ENCODE peak calls at places on chromosome 18, in five cellular contexts. One of them, this sample, is unnamed.

GRCh38 chr18:74283646-74284045 is 8.1 kb downstream of the CYB5A start:
- DNase-seq in fibroblast of lung: no peak
- DNase-seq in mucosa of descending colon: no peak
- DNase-seq in astrocyte of the spinal cord: no peak
- DNase-seq in pancreas: no peak
- DNase-seq in this sample: no peak

GRCh38 chr18:58128286-58129018 is 84.4 kb downstream of the NEDD4L start:
- DNase-seq in fibroblast of lung: no peak
- DNase-seq in mucosa of descending colon: no peak
- DNase-seq in astrocyte of the spinal cord: peak
- DNase-seq in pancreas: no peak
- DNase-seq in this sample: no peak

GRCh38 chr18:8130089-8130488 is 479.1 kb upstream of the RAB12 start:
- DNase-seq in fibroblast of lung: no peak
- DNase-seq in mucosa of descending colon: no peak
- DNase-seq in astrocyte of the spinal cord: no peak
- DNase-seq in pancreas: no peak
- DNase-seq in this sample: no peak

GRCh38 chr18:62784966-62785413 is 69.6 kb downstream of the PHLPP1 start:
- DNase-seq in fibroblast of lung: peak
- DNase-seq in mucosa of descending colon: no peak
- DNase-seq in astrocyte of the spinal cord: peak
- DNase-seq in pancreas: no peak
- DNase-seq in this sample: no peak

GRCh38 chr18:65343571-65343970 is 407.2 kb upstream of the CDH7 start:
- DNase-seq in fibroblast of lung: no peak
- DNase-seq in mucosa of descending colon: no peak
- DNase-seq in astrocyte of the spinal cord: no peak
- DNase-seq in pancreas: no peak
- DNase-seq in this sample: no peak

GRCh38 chr18:51668101-51668500 is 470.6 kb upstream of the MEX3C start:
- DNase-seq in fibroblast of lung: peak
- DNase-seq in mucosa of descending colon: peak
- DNase-seq in astrocyte of the spinal cord: peak
- DNase-seq in pancreas: peak
- DNase-seq in this sample: no peak

GRCh38 chr18:6414723-6415362 is at the start of gene L3MBTL4:
- DNase-seq in fibroblast of lung: no peak
- DNase-seq in mucosa of descending colon: peak
- DNase-seq in astrocyte of the spinal cord: peak
- DNase-seq in pancreas: peak
- DNase-seq in this sample: no peak

GRCh38 chr18:56709463-56709862 is 58.3 kb downstream of the WDR7 start:
- DNase-seq in fibroblast of lung: peak
- DNase-seq in mucosa of descending colon: no peak
- DNase-seq in astrocyte of the spinal cord: peak
- DNase-seq in pancreas: no peak
- DNase-seq in this sample: no peak

GRCh38 chr18:57073516-57074187 is 73.2 kb upstream of the BOD1L2 start:
- DNase-seq in fibroblast of lung: no peak
- DNase-seq in mucosa of descending colon: no peak
- DNase-seq in astrocyte of the spinal cord: no peak
- DNase-seq in pancreas: no peak
- DNase-seq in this sample: no peak

GRCh38 chr18:63178526-63178880 is 141.1 kb downstream of the BCL2 start:
- DNase-seq in fibroblast of lung: no peak
- DNase-seq in mucosa of descending colon: no peak
- DNase-seq in astrocyte of the spinal cord: no peak
- DNase-seq in pancreas: no peak
- DNase-seq in this sample: no peak

GRCh38 chr18:30385684-30386083 is 656.9 kb downstream of the DSC3 start:
- DNase-seq in fibroblast of lung: no peak
- DNase-seq in mucosa of descending colon: no peak
- DNase-seq in astrocyte of the spinal cord: no peak
- DNase-seq in pancreas: no peak
- DNase-seq in this sample: no peak

GRCh38 chr18:59448546-59448945 is 89.5 kb upstream of the LMAN1 start:
- DNase-seq in fibroblast of lung: no peak
- DNase-seq in mucosa of descending colon: no peak
- DNase-seq in astrocyte of the spinal cord: no peak
- DNase-seq in pancreas: no peak
- DNase-seq in this sample: no peak

GRCh38 chr18:46253498-46253897 is 149.3 kb downstream of the HAUS1 start:
- DNase-seq in fibroblast of lung: peak
- DNase-seq in mucosa of descending colon: no peak
- DNase-seq in astrocyte of the spinal cord: peak
- DNase-seq in pancreas: no peak
- DNase-seq in this sample: no peak

GRCh38 chr18:32920796-32921787 is 148.3 kb upstream of the KLHL14 start:
- DNase-seq in fibroblast of lung: peak
- DNase-seq in mucosa of descending colon: no peak
- DNase-seq in astrocyte of the spinal cord: peak
- DNase-seq in pancreas: no peak
- DNase-seq in this sample: no peak

GRCh38 chr18:50401888-50402287 is 27.0 kb downstream of the SKA1 start:
- DNase-seq in fibroblast of lung: peak
- DNase-seq in mucosa of descending colon: peak
- DNase-seq in astrocyte of the spinal cord: peak
- DNase-seq in pancreas: peak
- DNase-seq in this sample: no peak

GRCh38 chr18:32091724-32092421 is at the start of gene RNF138:
- DNase-seq in fibroblast of lung: peak
- DNase-seq in mucosa of descending colon: peak
- DNase-seq in astrocyte of the spinal cord: peak
- DNase-seq in pancreas: peak
- DNase-seq in this sample: peak

GRCh38 chr18:72692086-72692485 is 147.9 kb upstream of the CBLN2 start:
- DNase-seq in fibroblast of lung: no peak
- DNase-seq in mucosa of descending colon: peak
- DNase-seq in astrocyte of the spinal cord: no peak
- DNase-seq in pancreas: no peak
- DNase-seq in this sample: no peak

GRCh38 chr18:74239567-74239966 is 52.2 kb downstream of the CYB5A start:
- DNase-seq in fibroblast of lung: no peak
- DNase-seq in mucosa of descending colon: no peak
- DNase-seq in astrocyte of the spinal cord: no peak
- DNase-seq in pancreas: no peak
- DNase-seq in this sample: no peak

GRCh38 chr18:48814490-48815181 is 136.1 kb downstream of the SMAD7 start:
- DNase-seq in fibroblast of lung: no peak
- DNase-seq in mucosa of descending colon: no peak
- DNase-seq in astrocyte of the spinal cord: peak
- DNase-seq in pancreas: peak
- DNase-seq in this sample: no peak

GRCh38 chr18:33716061-33716683 is 138.2 kb downstream of the ASXL3 start:
- DNase-seq in fibroblast of lung: peak
- DNase-seq in mucosa of descending colon: no peak
- DNase-seq in astrocyte of the spinal cord: no peak
- DNase-seq in pancreas: no peak
- DNase-seq in this sample: no peak

GRCh38 chr18:72648079-72648478 is 103.9 kb upstream of the CBLN2 start:
- DNase-seq in fibroblast of lung: no peak
- DNase-seq in mucosa of descending colon: no peak
- DNase-seq in astrocyte of the spinal cord: no peak
- DNase-seq in pancreas: no peak
- DNase-seq in this sample: no peak

GRCh38 chr18:33720133-33720532 is 142.1 kb downstream of the ASXL3 start:
- DNase-seq in fibroblast of lung: peak
- DNase-seq in mucosa of descending colon: no peak
- DNase-seq in astrocyte of the spinal cord: peak
- DNase-seq in pancreas: no peak
- DNase-seq in this sample: no peak

GRCh38 chr18:22710628-22711380 is 222.3 kb upstream of the RBBP8 start:
- DNase-seq in fibroblast of lung: peak
- DNase-seq in mucosa of descending colon: peak
- DNase-seq in astrocyte of the spinal cord: peak
- DNase-seq in pancreas: peak
- DNase-seq in this sample: peak

GRCh38 chr18:9683418-9684396 is 24.4 kb upstream of the RAB31 start:
- DNase-seq in fibroblast of lung: peak
- DNase-seq in mucosa of descending colon: no peak
- DNase-seq in astrocyte of the spinal cord: peak
- DNase-seq in pancreas: no peak
- DNase-seq in this sample: no peak

GRCh38 chr18:10661333-10661732 is 135.5 kb downstream of the NAPG start:
- DNase-seq in fibroblast of lung: peak
- DNase-seq in mucosa of descending colon: no peak
- DNase-seq in astrocyte of the spinal cord: peak
- DNase-seq in pancreas: no peak
- DNase-seq in this sample: no peak

GRCh38 chr18:79454034-79454735 is 58.5 kb downstream of the NFATC1 start:
- DNase-seq in fibroblast of lung: peak
- DNase-seq in mucosa of descending colon: no peak
- DNase-seq in astrocyte of the spinal cord: peak
- DNase-seq in pancreas: no peak
- DNase-seq in this sample: no peak

GRCh38 chr18:48676346-48676745 is 137.5 kb downstream of the CTIF start:
- DNase-seq in fibroblast of lung: no peak
- DNase-seq in mucosa of descending colon: no peak
- DNase-seq in astrocyte of the spinal cord: no peak
- DNase-seq in pancreas: no peak
- DNase-seq in this sample: peak

GRCh38 chr18:24190590-24190989 is 51.7 kb downstream of the CABYR start:
- DNase-seq in fibroblast of lung: peak
- DNase-seq in mucosa of descending colon: no peak
- DNase-seq in astrocyte of the spinal cord: no peak
- DNase-seq in pancreas: no peak
- DNase-seq in this sample: no peak

GRCh38 chr18:13051159-13051558 is 60.0 kb downstream of the CEP192 start:
- DNase-seq in fibroblast of lung: peak
- DNase-seq in mucosa of descending colon: no peak
- DNase-seq in astrocyte of the spinal cord: peak
- DNase-seq in pancreas: no peak
- DNase-seq in this sample: no peak

GRCh38 chr18:33700513-33700976 is 122.5 kb downstream of the ASXL3 start:
- DNase-seq in fibroblast of lung: no peak
- DNase-seq in mucosa of descending colon: no peak
- DNase-seq in astrocyte of the spinal cord: no peak
- DNase-seq in pancreas: no peak
- DNase-seq in this sample: no peak

GRCh38 chr18:7273301-7273911 is 42.5 kb downstream of the LRRC30 start:
- DNase-seq in fibroblast of lung: peak
- DNase-seq in mucosa of descending colon: peak
- DNase-seq in astrocyte of the spinal cord: peak
- DNase-seq in pancreas: peak
- DNase-seq in this sample: peak

GRCh38 chr18:13565228-13565627 is 161.1 kb downstream of the FAM210A start:
- DNase-seq in fibroblast of lung: no peak
- DNase-seq in mucosa of descending colon: no peak
- DNase-seq in astrocyte of the spinal cord: no peak
- DNase-seq in pancreas: no peak
- DNase-seq in this sample: no peak

GRCh38 chr18:48785091-48785614 is 165.6 kb downstream of the SMAD7 start:
- DNase-seq in fibroblast of lung: no peak
- DNase-seq in mucosa of descending colon: no peak
- DNase-seq in astrocyte of the spinal cord: no peak
- DNase-seq in pancreas: no peak
- DNase-seq in this sample: no peak

GRCh38 chr18:9643549-9643948 is 29.2 kb upstream of the PPP4R1 start:
- DNase-seq in fibroblast of lung: peak
- DNase-seq in mucosa of descending colon: no peak
- DNase-seq in astrocyte of the spinal cord: peak
- DNase-seq in pancreas: no peak
- DNase-seq in this sample: no peak

GRCh38 chr18:3665780-3666525 is 216.0 kb downstream of the TGIF1 start:
- DNase-seq in fibroblast of lung: peak
- DNase-seq in mucosa of descending colon: peak
- DNase-seq in astrocyte of the spinal cord: peak
- DNase-seq in pancreas: peak
- DNase-seq in this sample: peak
- H3K4me3 ChIP-seq in fibroblast of lung: no peak
- H3K4me3 ChIP-seq in mucosa of descending colon: no peak
- H3K4me3 ChIP-seq in astrocyte of the spinal cord: no peak
- H3K4me3 ChIP-seq in pancreas: peak
- H3K4me3 ChIP-seq in this sample: peak

GRCh38 chr18:55250729-55251128 is 291.5 kb upstream of the CCDC68 start:
- DNase-seq in fibroblast of lung: peak
- DNase-seq in mucosa of descending colon: no peak
- DNase-seq in astrocyte of the spinal cord: peak
- DNase-seq in pancreas: no peak
- DNase-seq in this sample: no peak
- H3K4me3 ChIP-seq in fibroblast of lung: no peak
- H3K4me3 ChIP-seq in mucosa of descending colon: no peak
- H3K4me3 ChIP-seq in astrocyte of the spinal cord: no peak
- H3K4me3 ChIP-seq in pancreas: no peak
- H3K4me3 ChIP-seq in this sample: no peak

GRCh38 chr18:2979027-2979570 is 33.8 kb downstream of the LPIN2 start:
- DNase-seq in fibroblast of lung: peak
- DNase-seq in mucosa of descending colon: no peak
- DNase-seq in astrocyte of the spinal cord: peak
- DNase-seq in pancreas: peak
- DNase-seq in this sample: no peak

GRCh38 chr18:2976733-2977132 is 36.2 kb downstream of the LPIN2 start:
- DNase-seq in fibroblast of lung: no peak
- DNase-seq in mucosa of descending colon: no peak
- DNase-seq in astrocyte of the spinal cord: no peak
- DNase-seq in pancreas: no peak
- DNase-seq in this sample: no peak

GRCh38 chr18:2979871-2980606 is 32.9 kb downstream of the LPIN2 start:
- DNase-seq in fibroblast of lung: no peak
- DNase-seq in mucosa of descending colon: no peak
- DNase-seq in astrocyte of the spinal cord: no peak
- DNase-seq in pancreas: no peak
- DNase-seq in this sample: no peak

GRCh38 chr18:2978626-2979025 is 34.3 kb downstream of the LPIN2 start:
- DNase-seq in fibroblast of lung: peak
- DNase-seq in mucosa of descending colon: no peak
- DNase-seq in astrocyte of the spinal cord: peak
- DNase-seq in pancreas: no peak
- DNase-seq in this sample: no peak

GRCh38 chr18:2978208-2978607 is 34.7 kb downstream of the LPIN2 start:
- DNase-seq in fibroblast of lung: peak
- DNase-seq in mucosa of descending colon: no peak
- DNase-seq in astrocyte of the spinal cord: no peak
- DNase-seq in pancreas: no peak
- DNase-seq in this sample: no peak
- H3K4me3 ChIP-seq in fibroblast of lung: peak
- H3K4me3 ChIP-seq in mucosa of descending colon: no peak
- H3K4me3 ChIP-seq in astrocyte of the spinal cord: peak
- H3K4me3 ChIP-seq in pancreas: no peak
- H3K4me3 ChIP-seq in this sample: peak

GRCh38 chr18:35477497-35477896 is 20.3 kb downstream of the INO80C start:
- DNase-seq in fibroblast of lung: no peak
- DNase-seq in mucosa of descending colon: no peak
- DNase-seq in astrocyte of the spinal cord: no peak
- DNase-seq in pancreas: no peak
- DNase-seq in this sample: no peak
- H3K4me3 ChIP-seq in fibroblast of lung: no peak
- H3K4me3 ChIP-seq in mucosa of descending colon: no peak
- H3K4me3 ChIP-seq in astrocyte of the spinal cord: no peak
- H3K4me3 ChIP-seq in pancreas: no peak
- H3K4me3 ChIP-seq in this sample: no peak

DNA sequence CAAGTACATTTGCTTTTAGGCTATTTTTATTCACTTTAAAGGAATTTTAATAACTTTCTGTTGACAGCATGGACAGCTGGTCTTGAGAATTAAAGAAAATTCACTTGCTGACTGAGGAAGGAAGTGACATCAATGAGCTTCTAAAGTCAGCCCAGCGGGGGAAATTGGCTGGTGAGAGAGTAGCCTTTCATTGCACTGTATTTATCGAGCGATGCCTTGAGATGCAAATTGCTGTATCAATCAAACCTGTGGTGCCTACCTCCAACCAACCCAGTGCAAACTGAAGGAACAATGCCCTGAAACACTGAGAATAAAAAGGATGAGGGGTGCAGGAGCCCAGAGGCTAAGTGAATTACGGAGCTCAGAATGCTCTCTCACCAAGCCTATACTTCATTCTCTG is 91.4 kb upstream of the AQP4 start:
- DNase-seq in fibroblast of lung: no peak
- DNase-seq in mucosa of descending colon: no peak
- DNase-seq in astrocyte of the spinal cord: no peak
- DNase-seq in pancreas: no peak
- DNase-seq in this sample: no peak
- H3K4me3 ChIP-seq in fibroblast of lung: no peak
- H3K4me3 ChIP-seq in mucosa of descending colon: no peak
- H3K4me3 ChIP-seq in astrocyte of the spinal cord: no peak
- H3K4me3 ChIP-seq in pancreas: no peak
- H3K4me3 ChIP-seq in this sample: no peak